ENCODE peak calls at places on chromosome 17, in five cellular contexts. One of them, this sample, is unnamed.

GRCh38 chr17:6327007-6327406 is 107.9 kb downstream of the AIPL1 start:
- DNase-seq in NCI-H345: no peak
- DNase-seq in ovary: no peak
- DNase-seq in NCI-H2171 treated with DMSO at 0.1 percent for 48 hours: no peak
- DNase-seq in fibroblast of pulmonary artery: no peak
- DNase-seq in this sample: peak

GRCh38 chr17:19933633-19934032 is 44.0 kb downstream of the AKAP10 start:
- DNase-seq in fibroblast of pulmonary artery: no peak
- DNase-seq in ovary: no peak
- DNase-seq in NCI-H345: no peak
- DNase-seq in NCI-H2171 treated with DMSO at 0.1 percent for 48 hours: no peak
- DNase-seq in this sample: no peak

GRCh38 chr17:82449883-82450356 is 632 bp downstream of the CYBC1 start:
- DNase-seq in NCI-H345: no peak
- DNase-seq in NCI-H2171 treated with DMSO at 0.1 percent for 48 hours: no peak
- DNase-seq in ovary: no peak
- DNase-seq in fibroblast of pulmonary artery: no peak
- DNase-seq in this sample: no peak

GRCh38 chr17:44307387-44308186 is 814 bp upstream of the RUNDC3A start:
- DNase-seq in fibroblast of pulmonary artery: peak
- DNase-seq in ovary: peak
- DNase-seq in NCI-H345: peak
- DNase-seq in NCI-H2171 treated with DMSO at 0.1 percent for 48 hours: peak
- DNase-seq in this sample: peak

GRCh38 chr17:15293558-15293957 is 28.4 kb upstream of the PMP22 start:
- DNase-seq in fibroblast of pulmonary artery: no peak
- DNase-seq in NCI-H2171 treated with DMSO at 0.1 percent for 48 hours: no peak
- DNase-seq in ovary: no peak
- DNase-seq in NCI-H345: no peak
- DNase-seq in this sample: no peak

GRCh38 chr17:3843935-3844516 is 2.0 kb downstream of the NCBP3 start:
- DNase-seq in NCI-H2171 treated with DMSO at 0.1 percent for 48 hours: peak
- DNase-seq in fibroblast of pulmonary artery: peak
- DNase-seq in ovary: no peak
- DNase-seq in NCI-H345: peak
- DNase-seq in this sample: peak

GRCh38 chr17:62017912-62018311 is 47.2 kb downstream of the MED13 start:
- DNase-seq in NCI-H2171 treated with DMSO at 0.1 percent for 48 hours: no peak
- DNase-seq in fibroblast of pulmonary artery: peak
- DNase-seq in ovary: no peak
- DNase-seq in NCI-H345: no peak
- DNase-seq in this sample: no peak

GRCh38 chr17:46790216-46790615 is 28.3 kb downstream of the WNT3 start:
- DNase-seq in NCI-H345: no peak
- DNase-seq in ovary: no peak
- DNase-seq in NCI-H2171 treated with DMSO at 0.1 percent for 48 hours: no peak
- DNase-seq in fibroblast of pulmonary artery: no peak
- DNase-seq in this sample: no peak

GRCh38 chr17:21030375-21030774 is 12.4 kb downstream of the USP22 start:
- DNase-seq in NCI-H345: no peak
- DNase-seq in NCI-H2171 treated with DMSO at 0.1 percent for 48 hours: no peak
- DNase-seq in ovary: no peak
- DNase-seq in fibroblast of pulmonary artery: no peak
- DNase-seq in this sample: no peak

GRCh38 chr17:40070895-40071719 is 8.3 kb downstream of the THRA start:
- DNase-seq in NCI-H2171 treated with DMSO at 0.1 percent for 48 hours: no peak
- DNase-seq in NCI-H345: no peak
- DNase-seq in fibroblast of pulmonary artery: no peak
- DNase-seq in ovary: peak
- DNase-seq in this sample: no peak